ENCODE peak calls at places on chromosomes 13 and 19, in ten cellular contexts. B is uterus; T is CD4-positive, alpha-beta T cell; J is HCT116; S is adrenal gland; O is OCI-LY7; N is HepG2; P is brain microvascular endothelial cell; C is upper lobe of right lung; Y is tibial nerve. I is an unnamed sample.
A peak's percentile ranks its signal among the peaks of the same experiment; 100 is the strongest.

GRCh38 chr19:46265217-46265828 is 31.5 kb upstream of the HIF3A start:
- DNase-seq in P (peak; percentile 76), S (peak; percentile 66), J (peak; percentile 77), O (peak; percentile 81), B (peak; percentile 74), Y (no peak), N (peak; percentile 70), C (no peak), T (peak; percentile 60), I (peak; percentile 79)

GRCh38 chr13:32121316-32121715 is 89.7 kb downstream of the FRY start:
- DNase-seq in N (no peak), P (no peak), Y (no peak), S (no peak), B (no peak), J (no peak), T (no peak), O (no peak), C (no peak), I (no peak)

GRCh38 chr19:7356899-7357627 is 8.3 kb downstream of the ARHGEF18 start:
- DNase-seq in O (no peak), N (no peak), P (no peak), B (peak; percentile 84), S (no peak), T (no peak), C (no peak), Y (no peak), J (no peak), I (no peak)

GRCh38 chr19:32041681-32042292 is 303.6 kb upstream of the ZNF507 start:
- DNase-seq in S (peak; percentile 49), T (no peak), J (no peak), N (peak; percentile 16), B (peak; percentile 46), C (peak; percentile 74), Y (no peak), P (peak; percentile 10), O (peak; percentile 1), I (peak; percentile 36)

GRCh38 chr13:41966671-41967070 is 5.8 kb upstream of the VWA8 start:
- DNase-seq in O (no peak), S (no peak), T (no peak), N (no peak), C (no peak), B (no peak), J (no peak), P (no peak), Y (no peak), I (no peak)

GRCh38 chr19:46925548-46925950 is 64.8 kb downstream of the ARHGAP35 start:
- DNase-seq in O (no peak), P (no peak), N (peak; percentile 93), J (no peak), T (no peak), Y (no peak), C (no peak), S (no peak), B (no peak), I (peak; percentile 67)

GRCh38 chr13:73849292-73849691 is 284.9 kb downstream of the KLF12 start:
- DNase-seq in T (no peak), J (peak; percentile 26), S (no peak), N (peak; percentile 17), B (no peak), C (no peak), Y (no peak), O (peak; percentile 44), P (peak; percentile 47), I (peak; percentile 1)

GRCh38 chr19:7605490-7606222 is 10.0 kb downstream of the CAMSAP3 start:
- DNase-seq in J (peak; percentile 79), N (peak; percentile 57), C (no peak), B (no peak), O (peak; percentile 96), S (no peak), Y (no peak), T (no peak), P (no peak), I (no peak)

GRCh38 chr19:4516939-4517300 is 1.4 kb downstream of the PLIN4 start:
- DNase-seq in Y (no peak), S (no peak), B (no peak), T (no peak), N (no peak), O (no peak), P (no peak), C (no peak), J (no peak), I (no peak)

GRCh38 chr13:109680288-109680687 is 106.1 kb downstream of the IRS2 start:
- DNase-seq in P (no peak), B (no peak), Y (no peak), O (no peak), T (no peak), S (no peak), J (no peak), C (no peak), N (no peak), I (no peak)

GRCh38 chr13:79241697-79242096 is 164.4 kb downstream of the RBM26 start:
- DNase-seq in C (no peak), T (no peak), Y (no peak), P (no peak), O (no peak), N (no peak), S (no peak), B (no peak), J (no peak), I (no peak)

GRCh38 chr13:79245937-79246574 is 160.0 kb downstream of the RBM26 start:
- DNase-seq in P (no peak), O (no peak), Y (no peak), S (no peak), N (no peak), B (no peak), T (no peak), J (no peak), C (no peak), I (no peak)

GRCh38 chr13:79246575-79246949 is 159.5 kb downstream of the RBM26 start:
- DNase-seq in S (no peak), N (no peak), Y (no peak), T (no peak), C (no peak), B (no peak), J (no peak), P (no peak), O (peak; percentile 34), I (no peak)
- TF ChIP-seq CTCF in S (no peak), N (peak; percentile 25), Y (no peak), T (no peak), C (no peak), B (no peak), J (no peak), P (no peak), O (peak; percentile 81), I (no peak)

DNA sequence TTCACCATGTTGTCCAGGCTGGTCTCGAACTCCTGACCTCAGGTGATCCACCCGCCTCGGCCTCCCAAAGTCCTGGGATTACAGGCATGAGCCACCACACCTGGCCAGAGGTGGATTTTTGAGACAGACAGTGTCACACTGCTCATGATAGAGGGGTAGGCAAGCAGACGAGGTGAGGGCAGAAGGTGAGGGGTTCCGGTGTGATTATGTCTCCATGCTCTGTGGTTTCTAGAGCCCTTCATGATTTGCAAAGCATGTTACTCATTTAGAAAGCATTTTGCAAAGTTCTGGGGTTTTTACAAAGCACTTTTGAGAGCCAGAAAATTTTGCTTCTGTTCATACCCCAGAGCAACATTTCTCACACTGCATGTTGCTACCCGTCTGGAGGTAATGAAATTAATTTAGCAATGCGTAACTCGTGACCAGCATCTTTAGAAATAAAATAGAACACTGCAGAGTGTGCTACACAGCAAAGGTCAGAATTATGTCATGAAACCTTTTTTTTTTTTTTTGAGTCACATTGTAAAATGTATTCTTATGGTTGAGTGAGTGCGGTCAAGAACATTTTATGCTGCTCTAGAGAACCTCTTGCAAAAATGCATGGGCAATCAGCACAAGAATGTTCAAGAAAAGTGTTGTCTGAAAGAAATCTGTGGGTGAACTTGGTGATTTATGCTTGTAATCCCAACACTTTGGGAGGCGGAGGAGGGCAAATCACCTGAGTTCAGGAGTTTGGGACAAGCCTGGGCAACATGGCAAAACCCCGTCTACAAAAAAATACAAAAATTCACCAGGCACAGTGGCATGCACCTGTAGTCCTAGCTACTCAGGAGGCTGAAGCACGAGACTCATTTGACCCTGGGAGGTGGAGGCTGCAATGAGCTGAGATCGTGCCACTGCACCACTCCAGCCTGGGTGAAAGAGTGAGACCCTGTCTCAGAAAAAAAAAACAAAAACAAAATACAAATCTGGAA is 58.0 kb downstream of the MAP4K1 start:
- DNase-seq in P (no peak), T (peak; percentile 23), B (no peak), C (no peak), S (no peak), O (peak; percentile 27), J (no peak), Y (no peak), N (no peak), I (peak; percentile 77)
- H3K27ac ChIP-seq in P (no peak overlapping the region), T (no peak overlapping the region), B (no peak overlapping the region), C (no peak overlapping the region), S (no peak overlapping the region), O (peak overlapping the region; percentile 17), J (no peak overlapping the region), Y (no peak overlapping the region), N (no peak overlapping the region), I (peak overlapping the region; percentile 98)

DNA sequence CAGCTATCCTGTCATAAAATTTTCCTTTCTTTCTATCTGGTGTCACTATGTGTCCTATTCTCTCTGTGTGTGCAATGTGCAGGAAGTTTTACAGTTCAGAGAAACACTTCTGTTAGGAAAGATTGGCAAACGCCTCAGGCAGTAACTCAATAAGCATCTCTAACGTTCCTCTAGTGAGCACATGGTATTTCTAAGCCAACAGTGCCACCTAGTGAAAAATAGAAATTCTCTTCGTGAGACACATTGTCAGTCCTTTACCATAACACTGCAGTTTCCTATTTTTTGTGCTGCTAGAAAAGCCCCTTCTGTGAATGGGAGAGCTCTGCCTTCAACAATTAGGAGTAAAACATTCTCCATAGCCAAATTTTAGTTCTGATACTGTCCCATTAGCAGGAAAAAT is 50.7 kb downstream of the ZNF723 start:
- DNase-seq in N (peak; percentile 15), O (peak; percentile 68), B (no peak), S (no peak), Y (no peak), P (peak; percentile 5), C (no peak), T (no peak), J (peak; percentile 3), I (no peak)
- TF ChIP-seq CTCF in N (peak; percentile 50), O (peak; percentile 81), B (peak; percentile 16), S (peak; percentile 12), Y (peak; percentile 17), P (peak; percentile 15), C (peak; percentile 49), T (no peak), J (no peak), I (no peak)

GRCh38 chr19:2063824-2064223 is 12.8 kb upstream of the MKNK2 start:
- DNase-seq in J (no peak), Y (no peak), T (no peak), N (no peak), S (no peak), O (peak; percentile 58), C (no peak), P (no peak), B (no peak), I (no peak)

GRCh38 chr19:2061936-2062729 is 11.1 kb upstream of the MKNK2 start:
- DNase-seq in J (no peak), C (peak; percentile 75), O (peak; percentile 31), Y (no peak), B (peak; percentile 56), P (no peak), S (no peak), N (peak; percentile 33), T (no peak), I (no peak)

GRCh38 chr19:2059422-2060201 is 8.6 kb upstream of the MKNK2 start:
- DNase-seq in S (peak; percentile 96), B (peak; percentile 63), P (peak; percentile 64), O (no peak), J (peak; percentile 83), T (no peak), Y (peak; percentile 60), C (peak; percentile 95), N (peak; percentile 89), I (peak; percentile 45)

GRCh38 chr19:2062770-2063169 is 11.7 kb upstream of the MKNK2 start:
- DNase-seq in C (no peak), T (no peak), P (no peak), N (no peak), O (no peak), B (no peak), J (no peak), Y (no peak), S (no peak), I (no peak)

GRCh38 chr19:2061093-2061935 is 10.3 kb upstream of the MKNK2 start:
- DNase-seq in P (peak; percentile 98), J (peak; percentile 93), S (peak; percentile 99), N (peak; percentile 97), O (peak; percentile 100), C (peak; percentile 99), Y (peak; percentile 100), T (peak; percentile 99), B (peak; percentile 99), I (peak; percentile 98)
- H3K27ac ChIP-seq in P (peak overlapping the region; percentile 99), J (peak overlapping the region; percentile 99), S (peak overlapping the region; percentile 94), N (peak overlapping the region; percentile 100), O (peak overlapping the region; percentile 73), C (peak overlapping the region; percentile 99), Y (peak overlapping the region; percentile 88), T (peak overlapping the region; percentile 97), B (peak overlapping the region; percentile 98), I (peak overlapping the region; percentile 100)